ENCODE peak calls at places on chromosomes 16 and 17, in ten cellular contexts. R is esophagus muscularis mucosa, B is transverse colon, H is GM12892, K is stomach, A is sigmoid colon, T is GM12878, M is vagina, Z is HepG2, I is H1. S is an unnamed sample.

GRCh38 chr17:38748329-38749221 is at the start of gene PCGF2:
- DNase-seq in R (peak), B (peak), H (no peak), K (peak), A (peak), T (no peak), M (no peak), Z (peak), I (peak), S (no peak)

GRCh38 chr17:78933025-78933958 is 8.1 kb upstream of the TIMP2 start:
- DNase-seq in R (no peak), B (peak), H (peak), K (peak), A (peak), T (peak), M (no peak), Z (peak), I (no peak), S (peak)

GRCh38 chr16:56547949-56548567 is 16.8 kb upstream of the MT4 start:
- DNase-seq in R (no peak), B (no peak), H (no peak), K (no peak), A (no peak), T (no peak), M (no peak), Z (no peak), I (no peak), S (no peak)

GRCh38 chr16:53892155-53892554 is 188.2 kb downstream of the FTO start:
- DNase-seq in R (no peak), B (peak), H (no peak), K (peak), A (no peak), T (no peak), M (no peak), Z (peak), I (peak), S (no peak)

GRCh38 chr16:1674306-1674705 is 3.8 kb upstream of the JPT2 start:
- DNase-seq in R (no peak), B (no peak), H (no peak), K (no peak), A (no peak), T (no peak), M (no peak), Z (no peak), I (no peak), S (no peak)

GRCh38 chr17:78318843-78319242 is 41.0 kb downstream of the SOCS3 start:
- DNase-seq in R (no peak), B (no peak), H (no peak), K (no peak), A (peak), T (no peak), M (no peak), Z (no peak), I (no peak), S (no peak)

GRCh38 chr17:385195-385835 is 32.7 kb upstream of the RPH3AL start:
- DNase-seq in R (no peak), B (peak), H (no peak), K (peak), A (peak), T (no peak), M (no peak), Z (no peak), I (peak), S (peak)

GRCh38 chr16:9159839-9160550 is 68.6 kb downstream of the HAPSTR1 start:
- DNase-seq in R (no peak), B (peak), H (peak), K (peak), A (no peak), T (peak), M (no peak), Z (peak), I (peak), S (peak)

GRCh38 chr16:28935333-28935732 is 3.6 kb downstream of the CD19 start:
- DNase-seq in R (no peak), B (no peak), H (no peak), K (no peak), A (no peak), T (no peak), M (no peak), Z (no peak), I (no peak), S (no peak)

GRCh38 chr17:9146064-9146463 is 124.8 kb downstream of the NTN1 start:
- DNase-seq in R (no peak), B (no peak), H (no peak), K (no peak), A (no peak), T (no peak), M (no peak), Z (no peak), I (no peak), S (no peak)

GRCh38 chr16:89921699-89922476 is 1.3 kb upstream of the TUBB3 start:
- DNase-seq in R (no peak), B (peak), H (no peak), K (peak), A (peak), T (no peak), M (no peak), Z (peak), I (peak), S (no peak)

GRCh38 chr17:57210224-57210553 is 46.1 kb upstream of the MSI2 start:
- DNase-seq in R (peak), B (no peak), H (no peak), K (no peak), A (no peak), T (no peak), M (no peak), Z (no peak), I (no peak), S (no peak)

GRCh38 chr17:12709063-12709462 is 43.4 kb downstream of the MYOCD start:
- DNase-seq in R (no peak), B (no peak), H (no peak), K (no peak), A (no peak), T (no peak), M (no peak), Z (no peak), I (no peak), S (no peak)

GRCh38 chr17:35981908-35982330 is 622 bp upstream of the CCL16 start:
- DNase-seq in R (no peak), B (peak), H (no peak), K (no peak), A (no peak), T (no peak), M (no peak), Z (peak), I (no peak), S (no peak)

GRCh38 chr16:3062553-3062952 is 2.9 kb upstream of the IL32 start:
- DNase-seq in R (no peak), B (no peak), H (no peak), K (no peak), A (no peak), T (no peak), M (no peak), Z (no peak), I (no peak), S (no peak)

GRCh38 chr17:49775546-49776260 is 11.8 kb upstream of the FAM117A start:
- DNase-seq in R (no peak), B (no peak), H (no peak), K (no peak), A (no peak), T (no peak), M (no peak), Z (peak), I (no peak), S (no peak)

GRCh38 chr16:1096164-1097082 is at the start of gene C1QTNF8:
- DNase-seq in R (no peak), B (no peak), H (no peak), K (no peak), A (no peak), T (no peak), M (no peak), Z (no peak), I (no peak), S (no peak)

GRCh38 chr16:2032285-2033056 is 5.8 kb downstream of the NHERF2 start:
- DNase-seq in R (no peak), B (no peak), H (no peak), K (no peak), A (no peak), T (no peak), M (no peak), Z (no peak), I (no peak), S (no peak)

GRCh38 chr16:9177861-9178260 is 86.4 kb downstream of the HAPSTR1 start:
- DNase-seq in R (no peak), B (no peak), H (no peak), K (no peak), A (no peak), T (no peak), M (no peak), Z (no peak), I (no peak), S (no peak)

GRCh38 chr16:4624827-4625616 is 396 bp downstream of the MGRN1 start:
- DNase-seq in R (peak), B (peak), H (peak), K (peak), A (peak), T (peak), M (no peak), Z (peak), I (peak), S (peak)
- TF ChIP-seq POLR2A in R (peak), B (peak), H (peak), K (no peak), A (peak), T (peak), M (peak), Z (peak), I (peak), S (peak)

GRCh38 chr17:71163813-71164122 is 957.1 kb upstream of the SOX9 start:
- DNase-seq in R (no peak), B (no peak), H (no peak), K (no peak), A (no peak), T (no peak), M (no peak), Z (no peak), I (no peak), S (no peak)

GRCh38 chr17:71157297-71157696 is 963.5 kb upstream of the SOX9 start:
- DNase-seq in R (no peak), B (no peak), H (no peak), K (no peak), A (no peak), T (no peak), M (no peak), Z (no peak), I (no peak), S (no peak)

GRCh38 chr17:71168083-71168741 is 952.6 kb upstream of the SOX9 start:
- DNase-seq in R (no peak), B (no peak), H (no peak), K (no peak), A (no peak), T (no peak), M (no peak), Z (no peak), I (no peak), S (no peak)

DNA sequence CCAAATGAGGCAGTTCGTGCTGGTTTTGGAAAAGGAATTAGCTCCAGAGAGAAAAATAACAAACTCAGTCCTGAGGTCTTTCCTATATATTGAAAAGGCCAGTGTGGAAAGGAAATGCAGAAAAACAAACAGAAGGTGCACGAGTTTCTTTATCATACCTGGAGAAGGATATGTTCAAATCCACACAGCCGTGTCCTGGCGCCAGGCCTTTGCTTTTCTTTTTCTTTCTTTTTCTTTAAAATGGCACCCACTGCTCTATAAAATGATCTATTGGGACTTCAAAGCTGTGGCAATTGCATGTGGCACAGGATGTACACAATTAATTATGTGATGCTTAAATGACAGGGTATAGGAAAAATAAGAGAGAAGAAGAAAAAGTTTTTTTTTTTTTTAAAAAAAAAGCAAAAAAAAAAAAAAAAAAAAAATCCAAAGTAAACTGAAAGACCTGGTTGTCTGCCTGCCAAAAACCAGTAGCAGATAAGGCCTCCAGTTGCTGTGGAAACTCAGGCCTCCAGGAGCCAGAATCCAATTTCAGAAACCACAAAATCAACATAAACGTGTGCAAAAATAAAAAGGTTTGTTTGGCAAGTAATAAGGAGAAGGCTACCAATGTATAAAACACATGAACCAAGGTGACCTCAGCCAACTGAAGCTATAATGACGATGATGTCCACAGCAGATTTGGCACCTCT is 957.6 kb upstream of the SOX9 start:
- DNase-seq in R (no peak), B (no peak), H (no peak), K (peak), A (no peak), T (no peak), M (no peak), Z (no peak), I (no peak), S (no peak)
- TF ChIP-seq POLR2AphosphoS5 in R (no peak), B (no peak), H (no peak), K (peak), A (no peak), T (no peak), M (no peak), Z (no peak), I (no peak), S (no peak)

DNA sequence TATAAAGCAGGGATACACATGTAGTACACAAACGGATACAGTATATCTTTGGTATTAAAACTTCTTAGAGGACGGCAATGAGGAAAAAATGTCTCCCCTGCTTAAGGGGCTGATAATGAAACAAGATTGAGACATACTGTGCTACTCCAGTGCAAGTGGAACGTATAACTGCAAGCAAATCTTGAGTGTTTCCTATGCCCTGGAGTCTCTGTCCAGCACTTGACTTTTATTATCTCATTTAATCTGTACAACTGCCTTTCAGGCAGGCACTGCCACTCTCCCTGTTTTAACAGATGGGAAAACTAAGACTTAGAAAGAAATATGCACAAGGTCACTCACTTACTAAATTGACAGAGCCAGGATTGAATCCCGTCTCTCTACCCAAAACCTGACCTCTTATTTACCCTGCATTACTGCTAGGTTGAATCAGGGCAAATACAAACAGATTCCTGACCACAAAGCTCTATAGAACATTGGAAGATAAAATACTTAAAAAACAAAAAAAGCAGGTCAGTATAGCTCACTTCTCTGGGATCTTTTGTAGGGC is 28.7 kb downstream of the TMC5 start:
- DNase-seq in R (no peak), B (no peak), H (no peak), K (no peak), A (no peak), T (no peak), M (no peak), Z (no peak), I (no peak), S (no peak)
- TF ChIP-seq POLR2A in R (no peak), B (no peak), H (no peak), K (no peak), A (no peak), T (no peak), M (no peak), Z (no peak), I (no peak), S (no peak)

GRCh38 chr17:67983289-67983688 is 13.0 kb downstream of the C17orf58 start:
- DNase-seq in R (no peak), B (no peak), H (no peak), K (no peak), A (no peak), T (no peak), M (no peak), Z (no peak), I (no peak), S (no peak)
- TF ChIP-seq POLR2AphosphoS5 in R (no peak), B (no peak), H (no peak), K (no peak), A (no peak), T (no peak), M (no peak), Z (no peak), I (no peak), S (no peak)

GRCh38 chr17:47237841-47238240 is 15.8 kb upstream of the ITGB3 start:
- DNase-seq in R (no peak), B (no peak), H (no peak), K (no peak), A (no peak), T (no peak), M (no peak), Z (no peak), I (no peak), S (no peak)

GRCh38 chr17:47240806-47241205 is 12.8 kb upstream of the ITGB3 start:
- DNase-seq in R (no peak), B (no peak), H (no peak), K (no peak), A (no peak), T (no peak), M (no peak), Z (no peak), I (no peak), S (no peak)

GRCh38 chr17:47238321-47239010 is 15.2 kb upstream of the ITGB3 start:
- DNase-seq in R (no peak), B (no peak), H (no peak), K (no peak), A (no peak), T (no peak), M (no peak), Z (no peak), I (no peak), S (no peak)

GRCh38 chr17:47240375-47240764 is 13.3 kb upstream of the ITGB3 start:
- DNase-seq in R (no peak), B (no peak), H (no peak), K (no peak), A (no peak), T (no peak), M (no peak), Z (no peak), I (no peak), S (no peak)

GRCh38 chr17:47239663-47240374 is 13.8 kb upstream of the ITGB3 start:
- DNase-seq in R (peak), B (peak), H (no peak), K (peak), A (peak), T (peak), M (no peak), Z (no peak), I (no peak), S (no peak)
- TF ChIP-seq POLR2A in R (no peak), B (no peak), H (no peak), K (no peak), A (no peak), T (no peak), M (no peak), Z (no peak), I (no peak), S (no peak)

DNA sequence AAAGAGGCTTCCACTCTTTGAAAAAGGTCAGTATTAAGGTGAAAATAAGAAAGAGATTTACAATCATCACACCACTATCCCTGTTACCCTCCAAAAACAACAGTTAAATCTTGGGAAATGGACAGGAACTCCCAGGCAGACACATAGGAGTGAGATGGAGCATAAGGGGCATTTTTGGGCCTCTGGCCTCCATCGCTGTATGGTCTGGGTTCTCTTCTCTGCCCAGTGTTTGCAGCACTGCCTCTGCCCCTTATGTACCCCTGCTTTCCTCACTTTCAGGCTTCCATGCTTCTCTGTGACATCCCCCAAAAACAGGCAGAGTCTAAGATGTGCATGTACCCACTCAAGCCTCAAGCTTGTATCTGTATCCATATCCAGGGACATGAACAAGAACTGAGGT is 630 bp upstream of the HOXB2 start:
- DNase-seq in R (no peak), B (no peak), H (no peak), K (no peak), A (peak), T (no peak), M (no peak), Z (no peak), I (no peak), S (no peak)
- TF ChIP-seq POLR2AphosphoS5 in R (no peak), B (no peak), H (no peak), K (no peak), A (no peak), T (no peak), M (no peak), Z (no peak), I (no peak), S (no peak)

GRCh38 chr17:61289408-61290385 is 109.9 kb upstream of the TBX2 start:
- DNase-seq in R (no peak), B (no peak), H (no peak), K (no peak), A (no peak), T (no peak), M (no peak), Z (no peak), I (no peak), S (no peak)
- TF ChIP-seq POLR2A in R (no peak), B (no peak), H (no peak), K (no peak), A (no peak), T (no peak), M (no peak), Z (no peak), I (no peak), S (no peak)

GRCh38 chr17:41697122-41697962 is 8.7 kb downstream of the EIF1 start:
- DNase-seq in R (peak), B (peak), H (no peak), K (peak), A (peak), T (no peak), M (peak), Z (no peak), I (no peak), S (no peak)
- TF ChIP-seq POLR2AphosphoS5 in R (peak), B (peak), H (no peak), K (peak), A (peak), T (no peak), M (peak), Z (no peak), I (no peak), S (no peak)

S was measured in GM12891.